ENCODE peak calls at places on chromosome 13, in four cellular contexts. One of them, this sample, is unnamed.

GRCh38 chr13:22801402-22802003 is 379.3 kb upstream of the SGCG start:
- DNase-seq in WTC11: no peak
- DNase-seq in HepG2: peak; percentile 23
- DNase-seq in K562: no peak
- DNase-seq in this sample: no peak

GRCh38 chr13:112465251-112466131 is 89.3 kb downstream of the SPACA7 start:
- DNase-seq in WTC11: no peak
- DNase-seq in HepG2: no peak
- DNase-seq in K562: no peak
- DNase-seq in this sample: no peak

GRCh38 chr13:99985886-99986527 is 4.4 kb downstream of the ZIC2 start:
- DNase-seq in WTC11: no peak
- DNase-seq in HepG2: no peak
- DNase-seq in K562: no peak
- DNase-seq in this sample: no peak

GRCh38 chr13:41117859-41118258 is 14.7 kb downstream of the KBTBD6 start:
- DNase-seq in WTC11: no peak
- DNase-seq in HepG2: no peak
- DNase-seq in K562: no peak
- DNase-seq in this sample: no peak

GRCh38 chr13:45784755-45785675 is 66.5 kb downstream of the SIAH3 start:
- DNase-seq in WTC11: no peak
- DNase-seq in HepG2: no peak
- DNase-seq in K562: no peak
- DNase-seq in this sample: no peak

GRCh38 chr13:97223711-97224461 is 1.8 kb downstream of the MBNL2 start:
- DNase-seq in WTC11: no peak
- DNase-seq in HepG2: peak; percentile 64
- DNase-seq in K562: peak; percentile 28
- DNase-seq in this sample: peak; percentile 25

GRCh38 chr13:113664751-113665581 is 2.1 kb upstream of the GRK1 start:
- DNase-seq in WTC11: peak; percentile 8
- DNase-seq in HepG2: no peak
- DNase-seq in K562: no peak
- DNase-seq in this sample: no peak

GRCh38 chr13:41496420-41497234 is 39.3 kb downstream of the RGCC start:
- DNase-seq in WTC11: no peak
- DNase-seq in HepG2: no peak
- DNase-seq in K562: no peak
- DNase-seq in this sample: no peak

GRCh38 chr13:93547886-93548285 is 321.3 kb downstream of the GPC6 start:
- DNase-seq in WTC11: no peak
- DNase-seq in HepG2: no peak
- DNase-seq in K562: no peak
- DNase-seq in this sample: no peak

GRCh38 chr13:95500136-95500718 is 52.3 kb upstream of the CLDN10 start:
- DNase-seq in WTC11: no peak
- DNase-seq in HepG2: no peak
- DNase-seq in K562: no peak
- DNase-seq in this sample: no peak

GRCh38 chr13:50715402-50716146 is 127.9 kb downstream of the DLEU7 start:
- DNase-seq in WTC11: no peak
- DNase-seq in HepG2: no peak
- DNase-seq in K562: no peak
- DNase-seq in this sample: no peak

GRCh38 chr13:97385854-97386253 is 48.1 kb upstream of the RAP2A start:
- DNase-seq in WTC11: no peak
- DNase-seq in HepG2: no peak
- DNase-seq in K562: no peak
- DNase-seq in this sample: no peak

GRCh38 chr13:29523199-29523931 is 72.1 kb downstream of the SLC7A1 start:
- DNase-seq in WTC11: no peak
- DNase-seq in HepG2: no peak
- DNase-seq in K562: no peak
- DNase-seq in this sample: no peak

GRCh38 chr13:97490702-97491307 is 56.8 kb downstream of the RAP2A start:
- DNase-seq in WTC11: no peak
- DNase-seq in HepG2: no peak
- DNase-seq in K562: no peak
- DNase-seq in this sample: no peak

GRCh38 chr13:74299688-74300087 is 165.5 kb upstream of the KLF12 start:
- DNase-seq in WTC11: no peak
- DNase-seq in HepG2: no peak
- DNase-seq in K562: no peak
- DNase-seq in this sample: no peak

GRCh38 chr13:94344126-94344863 is 135.2 kb downstream of the DCT start:
- DNase-seq in WTC11: no peak
- DNase-seq in HepG2: peak; percentile 46
- DNase-seq in K562: no peak
- DNase-seq in this sample: no peak

GRCh38 chr13:29210676-29211075 is 384.8 kb downstream of the SLC7A1 start:
- DNase-seq in WTC11: no peak
- DNase-seq in HepG2: no peak
- DNase-seq in K562: no peak
- DNase-seq in this sample: no peak

GRCh38 chr13:25752957-25753540 is 298.8 kb downstream of the SHISA2 start:
- DNase-seq in WTC11: no peak
- DNase-seq in HepG2: no peak
- DNase-seq in K562: no peak
- DNase-seq in this sample: no peak

GRCh38 chr13:47250141-47250540 is 353.3 kb upstream of the HTR2A start:
- DNase-seq in WTC11: no peak
- DNase-seq in HepG2: no peak
- DNase-seq in K562: no peak
- DNase-seq in this sample: no peak

GRCh38 chr13:86856996-86857395 is 814.2 kb upstream of the SLITRK5 start:
- DNase-seq in WTC11: no peak
- DNase-seq in HepG2: peak; percentile 5
- DNase-seq in K562: no peak
- DNase-seq in this sample: no peak

GRCh38 chr13:30026093-30026492 is 175.7 kb upstream of the UBL3 start:
- DNase-seq in WTC11: no peak
- DNase-seq in HepG2: no peak
- DNase-seq in K562: no peak
- DNase-seq in this sample: no peak

GRCh38 chr13:100392709-100393630 is 195.6 kb downstream of the GGACT start:
- DNase-seq in WTC11: no peak
- DNase-seq in HepG2: peak; percentile 91
- DNase-seq in K562: peak; percentile 82
- DNase-seq in this sample: peak; percentile 49

GRCh38 chr13:40458283-40459031 is 208.0 kb downstream of the FOXO1 start:
- DNase-seq in WTC11: no peak
- DNase-seq in HepG2: no peak
- DNase-seq in K562: no peak
- DNase-seq in this sample: no peak

GRCh38 chr13:107977175-107977574 is 238.2 kb downstream of the LIG4 start:
- DNase-seq in WTC11: no peak
- DNase-seq in HepG2: no peak
- DNase-seq in K562: no peak
- DNase-seq in this sample: no peak

GRCh38 chr13:103799028-103799427 is 732.8 kb upstream of the SLC10A2 start:
- DNase-seq in WTC11: no peak
- DNase-seq in HepG2: no peak
- DNase-seq in K562: no peak
- DNase-seq in this sample: no peak

GRCh38 chr13:21364357-21364756 is 94.7 kb downstream of the ZDHHC20 start:
- DNase-seq in WTC11: no peak
- DNase-seq in HepG2: no peak
- DNase-seq in K562: no peak
- DNase-seq in this sample: no peak

GRCh38 chr13:60139272-60139671 is 24.5 kb downstream of the DIAPH3 start:
- DNase-seq in WTC11: no peak
- DNase-seq in HepG2: no peak
- DNase-seq in K562: no peak
- DNase-seq in this sample: no peak
- TF ChIP-seq ELF4 in WTC11: no peak
- TF ChIP-seq ELF4 in HepG2: no peak
- TF ChIP-seq ELF4 in K562: no peak
- TF ChIP-seq ELF4 in this sample: no peak

GRCh38 chr13:78979349-78979748 is 320.4 kb upstream of the OBI1 start:
- DNase-seq in WTC11: no peak
- DNase-seq in HepG2: no peak
- DNase-seq in K562: no peak
- DNase-seq in this sample: no peak

GRCh38 chr13:78976696-78977095 is 317.7 kb upstream of the OBI1 start:
- DNase-seq in WTC11: no peak
- DNase-seq in HepG2: no peak
- DNase-seq in K562: no peak
- DNase-seq in this sample: no peak

GRCh38 chr13:78977311-78977710 is 318.4 kb upstream of the OBI1 start:
- DNase-seq in WTC11: no peak
- DNase-seq in HepG2: no peak
- DNase-seq in K562: no peak
- DNase-seq in this sample: no peak

GRCh38 chr13:78981913-78982312 is 323.0 kb upstream of the OBI1 start:
- DNase-seq in WTC11: no peak
- DNase-seq in HepG2: no peak
- DNase-seq in K562: no peak
- DNase-seq in this sample: no peak

GRCh38 chr13:78978381-78978998 is 319.5 kb upstream of the OBI1 start:
- DNase-seq in WTC11: no peak
- DNase-seq in HepG2: peak; percentile 50
- DNase-seq in K562: peak; percentile 20
- DNase-seq in this sample: peak; percentile 81
- TF ChIP-seq ELF4 in WTC11: no peak
- TF ChIP-seq ELF4 in HepG2: no peak
- TF ChIP-seq ELF4 in K562: no peak
- TF ChIP-seq ELF4 in this sample: no peak

DNA sequence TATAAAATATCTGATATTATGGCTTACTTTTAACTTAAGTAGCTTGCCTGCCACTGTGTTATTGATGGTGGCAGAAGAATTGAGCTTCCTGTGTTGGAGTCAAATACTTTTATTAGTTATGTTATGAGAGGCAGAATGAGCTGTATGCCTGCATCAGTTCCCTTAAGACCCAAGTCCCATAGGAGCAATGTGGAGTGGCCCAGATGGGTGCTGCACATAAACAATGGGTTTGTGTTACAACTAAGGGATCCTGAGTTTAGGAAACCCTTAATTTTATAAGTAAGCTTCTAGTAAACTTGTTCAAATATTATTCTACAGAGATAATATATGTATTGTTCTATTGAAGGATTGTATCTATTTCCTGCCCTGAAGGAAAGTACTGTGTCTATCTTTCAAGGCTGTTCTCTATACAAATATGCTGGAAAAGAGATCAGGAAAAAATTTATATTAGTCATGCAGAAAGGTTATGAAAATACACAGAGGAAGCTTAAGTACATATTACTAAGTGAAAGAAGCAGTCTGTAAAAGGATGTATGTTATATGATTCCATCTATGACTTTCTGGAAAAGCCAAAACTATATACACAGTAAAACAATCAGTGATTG is 2018.0 kb upstream of the PCDH20 start:
- DNase-seq in WTC11: no peak
- DNase-seq in HepG2: no peak
- DNase-seq in K562: no peak
- DNase-seq in this sample: no peak
- TF ChIP-seq ELF4 in WTC11: no peak
- TF ChIP-seq ELF4 in HepG2: no peak
- TF ChIP-seq ELF4 in K562: no peak
- TF ChIP-seq ELF4 in this sample: no peak

DNA sequence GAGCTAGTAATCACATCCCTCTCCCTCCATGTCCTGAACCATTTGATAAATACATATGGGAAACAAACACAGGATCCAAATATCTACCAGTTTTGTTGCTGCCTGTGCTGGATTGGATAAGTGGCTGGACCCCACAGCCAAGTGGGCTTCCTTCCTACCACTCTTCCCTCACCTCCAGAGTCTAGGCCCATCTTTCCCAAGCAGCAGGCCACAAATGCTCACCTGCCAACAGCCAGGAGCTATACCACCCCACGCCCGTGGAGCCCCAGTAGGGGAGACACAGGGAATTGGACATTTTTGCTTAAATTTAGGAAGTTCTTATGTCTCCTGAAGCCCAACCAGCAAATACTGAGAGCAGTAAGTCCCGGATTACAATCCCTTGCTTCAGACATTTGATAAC is 55.8 kb downstream of the HSPH1 start:
- DNase-seq in WTC11: no peak
- DNase-seq in HepG2: no peak
- DNase-seq in K562: no peak
- DNase-seq in this sample: no peak
- TF ChIP-seq ELF4 in WTC11: no peak
- TF ChIP-seq ELF4 in HepG2: no peak
- TF ChIP-seq ELF4 in K562: no peak
- TF ChIP-seq ELF4 in this sample: no peak

GRCh38 chr13:24353736-24354135 is 44.4 kb downstream of the C1QTNF9 start:
- DNase-seq in WTC11: no peak
- DNase-seq in HepG2: no peak
- DNase-seq in K562: no peak
- DNase-seq in this sample: no peak

GRCh38 chr13:24351423-24351822 is 42.0 kb downstream of the C1QTNF9 start:
- DNase-seq in WTC11: no peak
- DNase-seq in HepG2: no peak
- DNase-seq in K562: no peak
- DNase-seq in this sample: no peak

GRCh38 chr13:24348385-24348784 is 39.0 kb downstream of the C1QTNF9 start:
- DNase-seq in WTC11: no peak
- DNase-seq in HepG2: no peak
- DNase-seq in K562: no peak
- DNase-seq in this sample: no peak

GRCh38 chr13:24348797-24349515 is 39.6 kb downstream of the C1QTNF9 start:
- DNase-seq in WTC11: no peak
- DNase-seq in HepG2: no peak
- DNase-seq in K562: no peak
- DNase-seq in this sample: no peak
- TF ChIP-seq ELF4 in WTC11: no peak
- TF ChIP-seq ELF4 in HepG2: no peak
- TF ChIP-seq ELF4 in K562: no peak
- TF ChIP-seq ELF4 in this sample: no peak

GRCh38 chr13:27482996-27483395 is 32.6 kb upstream of the MTIF3 start:
- DNase-seq in WTC11: no peak
- DNase-seq in HepG2: no peak
- DNase-seq in K562: no peak
- DNase-seq in this sample: no peak

GRCh38 chr13:27483421-27483820 is 33.1 kb upstream of the MTIF3 start:
- DNase-seq in WTC11: no peak
- DNase-seq in HepG2: no peak
- DNase-seq in K562: no peak
- DNase-seq in this sample: no peak

GRCh38 chr13:27476943-27477681 is 26.7 kb upstream of the MTIF3 start:
- DNase-seq in WTC11: no peak
- DNase-seq in HepG2: peak; percentile 76
- DNase-seq in K562: no peak
- DNase-seq in this sample: no peak

DNA sequence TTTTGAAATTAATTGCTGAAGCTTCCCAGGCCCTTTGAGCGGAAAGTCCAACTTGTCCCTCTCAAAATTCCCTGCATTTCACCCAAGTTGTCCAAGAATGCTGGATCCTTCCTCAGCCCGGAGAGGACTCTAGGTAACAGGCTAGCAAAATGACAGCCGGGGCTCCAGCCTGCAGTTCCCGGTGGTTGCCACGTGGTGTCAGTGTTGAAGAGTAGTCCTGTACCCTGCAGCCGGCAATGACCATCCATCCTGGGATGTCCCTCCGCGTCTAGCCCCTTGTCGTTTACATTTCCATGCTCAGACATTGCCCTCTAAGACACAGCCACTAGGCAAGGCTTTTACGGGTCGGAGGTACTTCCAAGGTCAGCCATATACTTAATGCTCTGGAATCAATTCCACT is 31.4 kb upstream of the MTIF3 start:
- DNase-seq in WTC11: peak; percentile 89
- DNase-seq in HepG2: peak; percentile 37
- DNase-seq in K562: peak; percentile 63
- DNase-seq in this sample: peak; percentile 72
- TF ChIP-seq ELF4 in WTC11: no peak
- TF ChIP-seq ELF4 in HepG2: no peak
- TF ChIP-seq ELF4 in K562: no peak
- TF ChIP-seq ELF4 in this sample: no peak